ENCODE peak calls at places on chromosomes 13 and 19, in five cellular contexts. E, Z, K, I and D are unnamed samples.

GRCh38 chr13:99919132-99919531 is 52.4 kb downstream of the ZIC5 start:
- DNase-seq in I (no peak), K (no peak), Z (no peak), E (no peak), D (no peak)

GRCh38 chr19:55581145-55581827 is 638 bp upstream of the ZNF579 start:
- DNase-seq in I (no peak), K (no peak), E (peak), Z (no peak), D (no peak)

GRCh38 chr19:19405919-19406877 is 723 bp downstream of the GATAD2A start:
- DNase-seq in I (peak), E (peak), Z (peak), K (peak), D (no peak)

GRCh38 chr13:104571161-104571889 is 1505.1 kb upstream of the SLC10A2 start:
- DNase-seq in E (peak), Z (peak), K (peak), I (no peak), D (peak)

GRCh38 chr19:34120846-34121639 is 51.3 kb upstream of the LSM14A start:
- DNase-seq in K (no peak), I (no peak), Z (peak), E (peak), D (no peak)

GRCh38 chr13:109945206-109945960 is 159.0 kb upstream of the IRS2 start:
- DNase-seq in E (peak), K (no peak), I (no peak), Z (peak), D (peak)

GRCh38 chr13:32829676-32830091 is 186.5 kb upstream of the KL start:
- DNase-seq in I (no peak), Z (peak), E (peak), K (no peak), D (peak)

GRCh38 chr13:99647593-99647980 is 146.3 kb downstream of the TM9SF2 start:
- DNase-seq in K (no peak), Z (no peak), E (no peak), I (no peak), D (no peak)

GRCh38 chr19:16001481-16002312 is 52.9 kb downstream of the OR10H4 start:
- DNase-seq in E (no peak), K (no peak), Z (peak), I (no peak), D (no peak)

GRCh38 chr19:2719232-2719735 is 1.9 kb downstream of the DIRAS1 start:
- DNase-seq in K (no peak), I (no peak), E (no peak), Z (no peak), D (no peak)

GRCh38 chr19:7618771-7619510 is 10.4 kb downstream of the XAB2 start:
- DNase-seq in I (peak), K (no peak), E (no peak), Z (no peak), D (no peak)

GRCh38 chr19:6509118-6509971 is 7.2 kb upstream of the TUBB4A start:
- DNase-seq in Z (no peak), I (no peak), K (no peak), E (peak), D (no peak)

GRCh38 chr13:98478134-98479129 is 98.5 kb downstream of the STK24 start:
- DNase-seq in Z (peak), K (no peak), I (no peak), E (no peak), D (no peak)

GRCh38 chr13:113862191-113862765 is 1.6 kb downstream of the GAS6 start:
- DNase-seq in I (no peak), E (no peak), Z (no peak), K (peak), D (no peak)

GRCh38 chr13:84139561-84140158 is 257.4 kb upstream of the SLITRK1 start:
- DNase-seq in Z (no peak), K (no peak), I (no peak), E (no peak), D (no peak)

GRCh38 chr19:7926021-7926726 is at the start of gene CTXN1:
- DNase-seq in K (no peak), I (peak), E (peak), Z (peak), D (no peak)

GRCh38 chr13:39855236-39855635 is 199.8 kb downstream of the COG6 start:
- DNase-seq in Z (no peak), I (no peak), E (no peak), K (no peak), D (no peak)

GRCh38 chr13:103140001-103140671 is 73.9 kb upstream of the SLC10A2 start:
- DNase-seq in K (no peak), I (no peak), Z (no peak), E (peak), D (no peak)

GRCh38 chr19:20247016-20247683 is 80.1 kb downstream of the ZNF486 start:
- DNase-seq in I (no peak), Z (peak), K (peak), E (no peak), D (no peak)

GRCh38 chr19:50896591-50897190 is 14.5 kb downstream of the KLK4 start:
- DNase-seq in K (no peak), Z (peak), E (peak), I (no peak), D (peak)

GRCh38 chr13:43757266-43757665 is 29.5 kb downstream of the ENOX1 start:
- DNase-seq in I (no peak), E (no peak), K (no peak), Z (no peak), D (no peak)

GRCh38 chr13:113493315-113493951 is 2.9 kb upstream of the DCUN1D2 start:
- DNase-seq in K (no peak), Z (peak), I (no peak), E (peak), D (peak)

GRCh38 chr19:13723206-13723605 is 41.1 kb upstream of the MRI1 start:
- DNase-seq in I (no peak), K (no peak), E (peak), Z (peak), D (no peak)

GRCh38 chr19:18865973-18866799 is 29.8 kb downstream of the CERS1 start:
- DNase-seq in E (peak), Z (peak), I (no peak), K (peak), D (no peak)

GRCh38 chr13:105050696-105051095 is 1484.8 kb downstream of the EFNB2 start:
- DNase-seq in Z (no peak), E (no peak), I (no peak), K (no peak), D (no peak)

GRCh38 chr19:2603320-2603719 is 99.2 kb downstream of the GNG7 start:
- DNase-seq in E (no peak), I (peak), Z (peak), K (peak), D (no peak)

GRCh38 chr13:71285700-71286099 is 581.3 kb downstream of the DACH1 start:
- DNase-seq in K (no peak), Z (no peak), I (no peak), E (no peak), D (no peak)

GRCh38 chr19:15701757-15702589 is 25.9 kb upstream of the OR10H2 start:
- DNase-seq in K (no peak), I (peak), Z (no peak), E (no peak), D (no peak)

GRCh38 chr13:88707652-88708051 is 1036.5 kb downstream of the SLITRK5 start:
- DNase-seq in K (no peak), E (no peak), Z (no peak), I (no peak), D (no peak)

GRCh38 chr13:93289047-93289446 is 62.4 kb downstream of the GPC6 start:
- DNase-seq in Z (no peak), I (no peak), E (no peak), K (no peak), D (no peak)

GRCh38 chr13:113118328-113119021 is 4.1 kb upstream of the F10 start:
- DNase-seq in Z (no peak), E (no peak), K (no peak), I (no peak), D (no peak)

GRCh38 chr19:2213799-2214198 is 22.3 kb downstream of the PLEKHJ1 start:
- DNase-seq in Z (no peak), E (no peak), K (no peak), I (no peak), D (no peak)

GRCh38 chr13:37105251-37105714 is at the start of gene CSNK1A1L:
- DNase-seq in K (no peak), I (peak), Z (no peak), E (no peak), D (no peak)

GRCh38 chr19:18292810-18293641 is 11.6 kb upstream of the JUND start:
- DNase-seq in E (peak), K (peak), I (peak), Z (peak), D (no peak)

GRCh38 chr19:7699422-7700127 is 2.4 kb downstream of the FCER2 start:
- DNase-seq in Z (no peak), K (no peak), I (no peak), E (no peak), D (no peak)

DNA sequence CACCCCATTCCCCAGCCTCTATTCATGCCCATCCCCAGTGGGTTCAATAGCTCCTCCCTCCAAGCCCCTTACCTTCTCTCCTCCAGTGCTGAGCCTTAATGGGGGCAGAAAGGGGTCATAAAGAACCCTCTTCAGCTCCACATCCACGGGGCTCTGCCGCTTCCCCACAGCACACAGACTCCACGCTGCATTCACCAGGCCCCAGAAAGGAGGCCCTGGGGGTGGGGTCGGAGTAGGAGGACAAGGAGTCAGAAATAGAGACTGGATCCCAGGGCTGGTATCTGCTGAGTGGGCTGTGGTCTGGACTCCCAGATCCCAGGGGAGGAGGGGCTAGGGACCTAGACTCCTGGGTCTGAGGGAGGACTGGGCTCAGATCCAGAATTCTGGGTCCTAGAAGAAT is 1.6 kb downstream of the CA11 start:
- DNase-seq in E (no peak), K (no peak), Z (no peak), I (no peak), D (no peak)
- H3K4me3 ChIP-seq in E (no peak), K (no peak), Z (no peak), I (no peak), D (peak)

DNA sequence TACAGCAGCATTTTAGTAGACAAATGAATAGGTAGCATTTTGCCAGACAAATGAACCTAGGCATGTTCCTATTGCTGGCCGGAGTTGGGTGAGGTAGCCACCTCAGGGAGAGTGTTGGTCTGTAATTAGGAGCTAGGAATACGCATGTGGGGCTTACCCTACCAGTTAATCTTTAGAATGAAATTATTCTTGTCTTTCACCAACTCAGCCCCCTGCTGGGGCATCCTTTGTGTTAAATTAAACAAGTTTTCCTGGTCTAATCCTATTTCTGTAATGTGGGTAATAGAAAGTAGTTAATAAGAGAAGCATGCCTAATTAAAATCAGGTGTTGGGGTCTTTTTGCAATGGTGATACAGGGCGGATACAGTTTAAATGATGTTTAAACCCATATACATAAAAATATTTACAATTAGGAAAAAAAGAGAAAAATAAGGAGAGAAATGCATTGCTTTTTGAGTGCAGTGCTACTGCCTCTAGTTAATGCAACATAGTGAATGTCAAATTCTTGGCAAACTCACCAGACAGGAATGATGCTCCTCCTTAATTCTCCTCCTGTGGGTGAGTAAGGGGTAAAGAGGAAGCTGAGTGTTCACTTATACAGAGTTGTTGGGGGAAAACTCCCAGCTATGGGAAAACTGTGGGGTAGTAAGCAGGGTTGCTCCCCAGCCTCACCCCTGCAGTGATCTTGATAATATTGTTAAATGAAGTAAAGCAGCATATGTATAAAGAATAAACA is 276.4 kb upstream of the EDNRB start:
- DNase-seq in Z (peak), K (no peak), E (no peak), I (no peak), D (no peak)
- TF ChIP-seq CTCF in Z (no peak), K (no peak), E (no peak), I (no peak), D (no peak)

DNA sequence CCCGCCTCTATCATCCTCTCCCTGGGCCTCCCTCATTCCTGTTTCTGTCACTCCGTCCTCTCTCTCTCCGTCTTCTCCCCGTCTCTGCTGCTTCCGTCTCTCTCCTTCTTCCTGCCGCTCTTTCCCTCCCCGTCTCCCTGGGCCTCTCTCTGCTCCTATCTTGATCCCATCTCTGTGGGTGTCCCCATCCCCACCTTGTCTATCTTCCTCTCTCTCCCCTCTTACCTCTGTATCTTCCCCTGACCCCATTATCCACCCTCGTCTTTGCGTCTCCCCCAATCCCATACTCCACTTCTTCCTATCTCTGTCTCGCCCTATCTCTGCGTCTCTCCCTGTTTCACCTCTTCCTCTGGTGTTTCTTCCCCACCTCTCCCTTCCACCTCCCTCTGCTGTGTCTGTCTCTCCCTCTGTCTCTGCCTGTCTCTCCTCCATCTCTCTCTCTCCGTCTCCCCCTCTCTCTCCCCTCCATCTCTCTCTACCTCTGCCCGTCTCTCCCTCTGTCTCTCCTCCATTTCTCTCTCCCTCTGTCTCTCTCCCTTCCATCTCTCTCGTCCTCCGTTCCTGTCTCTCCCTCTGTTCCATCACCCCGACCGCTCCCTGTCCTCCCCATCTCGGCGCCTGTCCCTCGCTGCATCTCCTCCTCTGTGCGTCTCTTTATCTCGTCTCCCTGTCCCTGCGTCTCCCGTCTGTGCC is 4.3 kb downstream of the GRIN2D start:
- DNase-seq in I (no peak), K (no peak), E (no peak), Z (no peak), D (no peak)
- H3K4me3 ChIP-seq in I (no peak), K (peak), E (peak), Z (peak), D (peak)

DNA sequence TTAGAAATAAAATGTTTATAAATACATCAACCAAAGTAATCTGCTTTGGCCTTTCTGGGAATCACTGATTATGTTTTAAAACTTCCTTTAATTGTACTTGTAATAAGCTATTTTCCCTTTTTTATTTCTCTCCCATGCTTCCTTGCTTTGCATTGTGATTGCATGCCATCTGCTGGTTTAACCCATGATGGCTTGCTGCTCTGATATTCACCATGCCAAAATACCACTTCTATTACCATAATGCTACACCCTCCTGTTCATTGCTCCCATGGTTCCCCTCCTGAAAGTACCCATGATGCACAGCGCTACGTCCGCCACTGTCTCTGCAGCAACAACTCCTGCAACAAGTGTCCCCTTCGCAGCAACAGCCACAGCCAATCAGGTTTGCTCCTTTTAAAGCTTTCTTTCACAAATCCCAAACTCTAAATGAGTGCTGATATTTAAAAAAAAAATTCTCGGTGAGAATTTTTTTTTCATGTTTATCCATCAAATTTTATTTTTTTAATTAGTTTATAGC is 67.7 kb upstream of the RAP2A start:
- DNase-seq in K (no peak), I (no peak), E (peak), Z (no peak), D (no peak)
- TF ChIP-seq CTCF in K (no peak), I (no peak), E (peak), Z (no peak), D (no peak)

DNA sequence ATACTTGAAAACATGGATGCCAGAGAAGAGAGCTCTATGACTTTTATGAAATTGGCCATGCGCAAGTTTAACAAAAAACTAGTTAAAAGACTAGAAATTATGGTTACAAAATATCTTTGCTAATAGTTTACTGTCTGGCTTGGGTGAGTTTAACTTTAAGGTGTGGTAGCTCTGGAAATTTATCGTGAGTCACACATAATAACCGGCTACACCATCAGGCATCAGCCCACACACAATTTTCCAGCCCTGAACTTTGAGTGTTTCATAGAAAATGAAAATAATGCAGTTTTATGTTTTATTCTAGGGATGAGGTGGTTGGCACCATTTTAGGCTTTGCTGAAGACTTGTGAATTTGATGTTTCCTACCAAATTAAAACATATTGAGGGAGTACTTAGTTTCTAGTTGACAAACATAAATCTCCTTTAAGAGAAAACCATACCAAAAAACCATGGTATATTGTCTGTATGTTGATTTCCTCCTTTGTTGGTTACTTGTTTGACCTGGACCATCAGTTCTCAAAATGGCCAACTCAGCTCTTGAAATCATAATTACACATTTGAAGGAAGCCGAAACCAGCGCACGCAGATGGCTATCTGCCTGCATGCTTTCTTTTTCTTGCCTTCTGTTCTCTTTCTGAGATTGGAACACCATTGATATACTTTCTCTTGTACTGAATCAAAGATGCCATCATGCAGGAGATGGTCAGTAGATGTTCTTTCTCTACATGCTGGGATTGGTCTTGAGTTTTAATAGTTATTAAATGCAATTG is 125.1 kb downstream of the AKAP11 start:
- DNase-seq in Z (no peak), E (no peak), I (no peak), K (no peak), D (no peak)
- H3K4me3 ChIP-seq in Z (no peak), E (no peak), I (no peak), K (no peak), D (no peak)

GRCh38 chr19:28727133-28727834 is 485.7 kb downstream of the UQCRFS1 start:
- DNase-seq in E (no peak), Z (no peak), K (no peak), I (no peak), D (no peak)
- TF ChIP-seq CTCF in E (no peak), Z (peak), K (peak), I (no peak), D (peak)

GRCh38 chr19:29664753-29665214 is 477 bp upstream of the PLEKHF1 start:
- DNase-seq in K (no peak), I (no peak), E (no peak), Z (no peak), D (no peak)

GRCh38 chr19:29666634-29667389 is 1.6 kb downstream of the PLEKHF1 start:
- DNase-seq in I (peak), Z (peak), K (peak), E (no peak), D (no peak)

GRCh38 chr19:29663861-29664752 is 1.2 kb upstream of the PLEKHF1 start:
- DNase-seq in K (no peak), E (no peak), I (peak), Z (peak), D (no peak)

GRCh38 chr19:29665826-29666633 is 769 bp downstream of the PLEKHF1 start:
- DNase-seq in Z (peak), K (peak), I (peak), E (no peak), D (no peak)

DNA sequence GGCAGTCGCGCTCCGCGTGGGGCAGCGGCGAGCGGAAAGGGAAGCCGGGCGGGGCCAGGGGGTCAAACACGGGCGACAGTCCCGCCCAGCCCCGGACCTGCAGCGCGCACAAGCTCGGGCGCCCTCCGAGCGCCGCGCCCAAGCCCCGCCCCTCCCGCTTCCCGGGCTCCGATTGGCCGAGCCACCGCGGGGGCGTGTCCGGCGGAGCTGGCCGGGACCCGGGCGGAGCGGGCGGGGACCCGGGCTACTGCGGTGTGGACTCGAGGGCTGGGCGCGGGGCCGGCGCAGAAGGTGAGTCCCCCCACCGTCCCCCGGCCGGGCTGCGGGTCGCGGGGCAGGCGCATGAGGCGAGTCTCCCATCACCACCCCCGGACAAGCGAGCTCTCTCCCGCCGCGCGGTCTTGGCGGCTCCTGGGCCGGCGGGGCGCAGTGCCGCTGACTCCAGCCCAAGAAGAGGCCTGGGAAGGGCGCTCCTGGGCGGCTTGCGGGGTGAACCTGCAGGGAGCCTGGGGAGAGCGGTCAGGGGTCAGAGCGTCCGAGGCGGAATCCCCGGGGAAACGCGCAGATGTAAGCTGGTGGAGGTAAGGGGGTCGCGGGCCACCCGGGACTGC is at the start of gene PLEKHF1:
- DNase-seq in K (peak), Z (peak), I (peak), E (peak), D (no peak)
- H3K4me3 ChIP-seq in K (peak), Z (peak), I (peak), E (peak), D (peak)

GRCh38 chr19:45691516-45692186 is at the start of gene SNRPD2:
- DNase-seq in Z (peak), I (peak), K (peak), E (peak), D (peak)
- TF ChIP-seq CTCF in Z (no peak), I (peak), K (peak), E (no peak), D (no peak)